ENCODE peak calls at places on chromosomes 13 and 19, in eight cellular contexts. U is A549, N is HepG2, Q is HCT116, V is GM12878, C is endothelial cell of umbilical vein, P is K562, H is H1. Z is an unnamed sample.

GRCh38 chr13:28805193-28805819 is 14.8 kb upstream of the MTUS2 start:
- DNase-seq in Q (no peak), N (no peak), P (peak), V (no peak), C (no peak), H (no peak), U (peak), Z (peak)

GRCh38 chr13:50400930-50401553 is 385.8 kb downstream of the KCNRG start:
- DNase-seq in N (peak), V (no peak), U (no peak), C (peak), P (no peak), Q (no peak), H (no peak), Z (no peak)

GRCh38 chr19:58252102-58252685 is 23.5 kb downstream of the ZNF544 start:
- DNase-seq in H (no peak), C (no peak), P (no peak), N (no peak), U (peak), V (no peak), Q (no peak), Z (peak)

GRCh38 chr13:43132228-43132627 is 108.8 kb downstream of the DNAJC15 start:
- DNase-seq in H (peak), P (no peak), U (peak), C (peak), N (peak), V (no peak), Q (peak), Z (peak)

GRCh38 chr13:50580684-50581305 is 262.7 kb downstream of the DLEU7 start:
- DNase-seq in N (no peak), P (no peak), H (no peak), Q (no peak), C (peak), U (no peak), V (no peak), Z (no peak)

GRCh38 chr19:52541608-52542007 is 14.1 kb downstream of the ZNF808 start:
- DNase-seq in U (no peak), P (no peak), H (no peak), Q (no peak), V (no peak), N (no peak), C (no peak), Z (no peak)

GRCh38 chr13:98575876-98576214 is 1.1 kb downstream of the STK24 start:
- DNase-seq in U (no peak), C (no peak), H (no peak), P (no peak), V (no peak), N (no peak), Q (no peak), Z (no peak)

GRCh38 chr19:57708641-57709354 is at the start of gene ZNF154:
- DNase-seq in U (no peak), V (no peak), Q (no peak), C (peak), P (no peak), N (no peak), H (peak), Z (no peak)

GRCh38 chr19:27752530-27753184 is 1460.3 kb downstream of the UQCRFS1 start:
- DNase-seq in V (no peak), Q (no peak), U (no peak), C (no peak), P (no peak), N (no peak), H (no peak), Z (no peak)

GRCh38 chr13:73898276-73898675 is 235.9 kb downstream of the KLF12 start:
- DNase-seq in P (no peak), N (no peak), C (no peak), H (no peak), U (no peak), V (no peak), Q (no peak), Z (no peak)

GRCh38 chr13:60619461-60619860 is 222.4 kb downstream of the TDRD3 start:
- DNase-seq in P (no peak), C (no peak), H (no peak), Q (no peak), U (no peak), N (no peak), V (no peak), Z (peak)

GRCh38 chr13:96428904-96429303 is 339.0 kb downstream of the HS6ST3 start:
- DNase-seq in U (no peak), Q (no peak), H (no peak), N (no peak), P (no peak), V (no peak), C (no peak), Z (no peak)

GRCh38 chr13:98539655-98540054 is 37.3 kb downstream of the STK24 start:
- DNase-seq in H (no peak), C (no peak), P (no peak), U (no peak), Q (no peak), V (no peak), N (no peak), Z (no peak)

GRCh38 chr19:17196610-17197009 is 18.5 kb upstream of the USE1 start:
- DNase-seq in H (no peak), U (no peak), N (no peak), Q (no peak), C (no peak), V (no peak), P (no peak), Z (no peak)

GRCh38 chr13:46071590-46072249 is 19.2 kb upstream of the ZC3H13 start:
- DNase-seq in V (peak), N (peak), Q (no peak), H (no peak), C (no peak), U (peak), P (no peak), Z (peak)

GRCh38 chr13:77697208-77698103 is at the start of gene SLAIN1:
- DNase-seq in Q (no peak), P (peak), H (peak), N (peak), V (no peak), C (peak), U (peak), Z (peak)

GRCh38 chr13:47239025-47239424 is 342.2 kb upstream of the HTR2A start:
- DNase-seq in N (no peak), C (no peak), V (no peak), Q (no peak), H (no peak), P (no peak), U (no peak), Z (no peak)

GRCh38 chr13:41127746-41128145 is 4.9 kb downstream of the KBTBD6 start:
- DNase-seq in P (no peak), H (no peak), N (no peak), C (no peak), V (no peak), Q (no peak), U (no peak), Z (no peak)

GRCh38 chr19:29040951-29041350 is 172.0 kb downstream of the UQCRFS1 start:
- DNase-seq in V (no peak), C (no peak), N (no peak), U (no peak), H (peak), Q (no peak), P (no peak), Z (peak)

GRCh38 chr13:94854688-94855087 is 142.3 kb upstream of the SOX21 start:
- DNase-seq in P (no peak), N (no peak), U (peak), H (no peak), C (no peak), V (no peak), Q (no peak), Z (no peak)

GRCh38 chr13:94860981-94861407 is 148.6 kb upstream of the SOX21 start:
- DNase-seq in P (no peak), U (no peak), C (peak), Q (no peak), V (no peak), H (no peak), N (no peak), Z (peak)

GRCh38 chr13:94859812-94860210 is 147.5 kb upstream of the SOX21 start:
- DNase-seq in V (no peak), C (peak), Q (no peak), U (no peak), H (no peak), P (no peak), N (no peak), Z (no peak)

DNA sequence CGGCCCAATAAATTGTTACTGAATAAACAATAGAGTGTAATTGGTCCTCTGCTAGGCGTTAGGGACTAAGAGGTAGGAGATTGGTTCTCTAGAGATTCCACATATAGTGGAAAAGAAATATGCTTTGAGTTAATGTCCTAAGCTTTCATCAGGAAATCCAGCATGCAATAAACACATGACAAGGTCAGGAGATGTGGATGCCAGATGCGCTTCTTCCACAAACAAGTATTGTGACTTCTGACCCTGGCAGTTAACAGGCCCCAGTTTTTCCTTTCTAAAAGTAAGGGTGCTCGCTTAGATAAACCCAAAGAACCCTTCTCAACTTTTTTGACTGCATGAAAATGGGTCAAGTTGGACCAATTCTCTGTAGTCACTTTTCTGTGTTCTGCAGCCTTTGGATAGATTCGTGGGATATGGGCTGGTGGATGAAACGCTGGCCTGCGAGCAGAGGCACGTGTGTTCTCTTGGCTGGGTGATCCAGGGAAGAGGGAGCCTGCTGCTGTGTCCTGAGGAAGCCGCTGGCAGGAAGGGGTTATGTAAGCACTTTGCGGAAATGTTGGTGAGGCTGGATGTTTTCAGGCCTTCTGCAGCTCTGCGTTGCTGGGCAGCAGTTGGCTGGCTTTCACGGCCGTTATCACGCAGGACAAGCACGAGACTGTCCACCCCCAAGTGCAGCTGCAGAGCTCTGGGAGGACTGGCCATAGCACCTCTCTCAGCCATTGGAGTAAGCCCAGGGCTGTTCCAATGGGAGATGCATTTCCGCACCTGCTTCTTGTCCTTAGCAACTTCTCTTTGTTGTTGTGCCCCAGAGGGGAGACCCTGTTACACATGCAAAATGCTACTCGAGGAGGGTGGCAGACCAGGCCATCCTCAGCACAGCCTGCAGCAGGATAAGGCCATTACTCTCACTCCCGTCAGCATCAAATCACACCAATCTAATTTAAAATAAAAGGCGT is 146.8 kb upstream of the SOX21 start:
- DNase-seq in Q (no peak), N (no peak), C (peak), P (no peak), U (no peak), V (no peak), H (no peak), Z (no peak)
- TF ChIP-seq MAX in Q (no peak), N (no peak), C (peak), P (no peak), U (no peak), V (no peak), H (no peak), Z (no peak)

GRCh38 chr13:108496364-108497215 is 132.8 kb upstream of the MYO16 start:
- DNase-seq in U (no peak), C (no peak), V (no peak), H (no peak), P (no peak), Q (no peak), N (no peak), Z (peak)

GRCh38 chr13:108494991-108495661 is 134.3 kb upstream of the MYO16 start:
- DNase-seq in U (peak), P (no peak), N (no peak), Q (no peak), H (no peak), C (no peak), V (no peak), Z (no peak)

GRCh38 chr13:108495686-108496363 is 133.6 kb upstream of the MYO16 start:
- DNase-seq in V (no peak), Q (no peak), N (no peak), P (no peak), H (no peak), C (no peak), U (peak), Z (no peak)
- H3K4me3 ChIP-seq in V (no peak), Q (no peak), N (no peak), P (peak), H (peak), C (no peak), U (peak), Z (no peak)

DNA sequence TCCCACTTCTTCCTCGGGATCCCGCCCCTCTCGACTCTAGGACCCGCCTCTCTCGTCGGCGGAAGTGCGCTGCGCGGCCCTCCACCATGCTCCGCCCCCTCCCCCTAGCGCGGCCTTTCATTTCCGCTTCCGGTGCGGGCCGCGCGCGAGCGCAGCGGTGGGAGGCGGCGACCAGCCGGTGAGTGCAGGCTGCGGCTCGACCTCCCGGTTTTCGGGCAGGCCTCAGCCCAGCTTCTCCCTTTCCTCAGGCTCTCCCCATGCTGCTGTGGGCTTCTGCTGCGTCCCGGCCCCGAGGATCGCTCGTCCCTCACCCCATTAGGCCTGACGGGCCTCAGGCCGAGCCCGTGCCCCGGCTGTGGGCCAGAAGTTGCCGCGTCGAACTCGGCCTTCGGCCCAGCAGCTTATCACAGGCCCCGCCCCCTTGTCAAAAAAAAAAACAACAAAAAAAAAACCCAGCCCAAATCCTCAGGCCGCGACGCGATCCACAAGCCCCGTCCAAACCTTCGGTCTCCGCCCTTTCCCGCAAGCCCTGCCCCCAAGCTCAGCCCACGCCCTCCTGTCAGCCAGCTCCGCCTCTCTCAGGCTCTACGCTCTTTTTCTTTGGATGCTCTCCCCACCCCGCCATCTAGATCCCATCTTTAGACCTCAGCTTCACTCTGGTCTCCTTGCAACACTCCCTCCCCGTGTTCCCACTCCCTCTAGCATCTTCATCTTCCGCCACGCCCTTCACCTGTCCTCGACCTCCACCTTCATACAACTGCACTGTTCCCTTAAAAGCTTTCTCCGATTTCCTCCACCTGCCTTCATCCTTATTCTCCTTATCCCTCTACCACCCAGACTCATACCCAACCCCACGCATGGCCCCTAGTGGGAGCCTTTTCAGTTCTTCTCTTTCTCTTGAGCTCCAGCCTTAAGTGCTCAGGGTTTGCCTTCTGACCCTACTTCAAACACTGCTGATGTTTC is at the start of gene CLASRP:
- DNase-seq in P (peak), N (peak), V (peak), Q (peak), H (no peak), U (peak), C (peak), Z (peak)
- TF ChIP-seq POLR2A in P (peak), N (peak), V (peak), Q (peak), H (peak), U (peak), C (peak), Z (peak)

DNA sequence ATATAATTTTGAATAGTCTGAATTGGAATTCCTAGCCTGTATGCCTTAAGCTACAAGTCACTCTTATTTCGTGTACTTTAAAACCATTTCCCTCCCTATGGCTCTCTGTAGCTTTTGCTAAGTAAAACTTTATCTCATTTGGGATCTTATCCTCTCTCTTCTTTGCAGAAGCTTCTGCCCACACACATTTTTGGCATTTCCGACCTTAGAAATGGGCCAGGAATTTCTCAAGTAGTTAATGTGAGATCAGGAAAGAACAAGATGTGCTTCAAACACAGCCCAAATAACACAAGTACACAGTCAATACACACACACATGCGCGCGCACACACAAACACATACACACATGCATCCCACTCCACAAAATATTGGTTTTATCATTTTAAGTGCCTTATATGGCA is 931.0 kb upstream of the MIR17HG start:
- DNase-seq in P (no peak), H (no peak), V (no peak), U (no peak), Q (no peak), N (no peak), C (peak), Z (no peak)
- TF ChIP-seq MAX in P (no peak), H (no peak), V (no peak), U (no peak), Q (no peak), N (no peak), C (no peak), Z (no peak)

GRCh38 chr19:10167459-10167858 is 27.3 kb downstream of the DNMT1 start:
- DNase-seq in U (no peak), C (no peak), V (no peak), N (no peak), Q (no peak), P (no peak), H (no peak), Z (no peak)
- H3K4me3 ChIP-seq in U (no peak), C (no peak), V (no peak), N (no peak), Q (no peak), P (no peak), H (no peak), Z (no peak)

GRCh38 chr19:5838437-5839311 is 828 bp downstream of the FUT6 start:
- DNase-seq in P (peak), V (no peak), H (no peak), U (no peak), C (no peak), Q (no peak), N (no peak), Z (no peak)
- TF ChIP-seq POLR2A in P (no peak), V (no peak), H (no peak), U (no peak), C (no peak), Q (no peak), N (no peak), Z (no peak)

Z was measured in NB4.